ENCODE peak calls at places on chromosomes 5 and 9, in six cellular contexts. One of them, this sample, is unnamed.

GRCh38 chr5:10513501-10514442 is 50.1 kb upstream of the ANKRD33B start:
- DNase-seq in psoas muscle: no peak
- DNase-seq in nephron progenitor cell: no peak
- DNase-seq in WTC11: peak; percentile 54
- DNase-seq in mesothelial cell of epicardium: no peak
- DNase-seq in foreskin fibroblast: peak; percentile 61
- DNase-seq in this sample: no peak

GRCh38 chr5:57499262-57500050 is 16.8 kb upstream of the ACTBL2 start:
- DNase-seq in psoas muscle: no peak
- DNase-seq in nephron progenitor cell: peak; percentile 17
- DNase-seq in WTC11: peak; percentile 29
- DNase-seq in mesothelial cell of epicardium: no peak
- DNase-seq in foreskin fibroblast: peak; percentile 39
- DNase-seq in this sample: no peak

GRCh38 chr9:87075537-87075936 is 128.2 kb upstream of the GAS1 start:
- DNase-seq in psoas muscle: no peak
- DNase-seq in nephron progenitor cell: no peak
- DNase-seq in WTC11: peak; percentile 48
- DNase-seq in mesothelial cell of epicardium: no peak
- DNase-seq in foreskin fibroblast: no peak
- DNase-seq in this sample: no peak

GRCh38 chr9:76302947-76303550 is 91.2 kb downstream of the RFK start:
- DNase-seq in psoas muscle: no peak
- DNase-seq in nephron progenitor cell: no peak
- DNase-seq in WTC11: no peak
- DNase-seq in mesothelial cell of epicardium: no peak
- DNase-seq in foreskin fibroblast: peak; percentile 30
- DNase-seq in this sample: no peak

GRCh38 chr5:172666251-172666650 is 25.2 kb downstream of the NEURL1B start:
- DNase-seq in psoas muscle: no peak
- DNase-seq in nephron progenitor cell: no peak
- DNase-seq in WTC11: peak; percentile 55
- DNase-seq in mesothelial cell of epicardium: no peak
- DNase-seq in foreskin fibroblast: no peak
- DNase-seq in this sample: no peak

GRCh38 chr5:126972062-126972895 is 58.1 kb downstream of the MARCHF3 start:
- DNase-seq in psoas muscle: no peak
- DNase-seq in nephron progenitor cell: no peak
- DNase-seq in WTC11: no peak
- DNase-seq in mesothelial cell of epicardium: no peak
- DNase-seq in foreskin fibroblast: no peak
- DNase-seq in this sample: no peak

GRCh38 chr5:110386782-110387181 is 339.7 kb downstream of the TMEM232 start:
- DNase-seq in psoas muscle: no peak
- DNase-seq in nephron progenitor cell: no peak
- DNase-seq in WTC11: no peak
- DNase-seq in mesothelial cell of epicardium: no peak
- DNase-seq in foreskin fibroblast: peak; percentile 21
- DNase-seq in this sample: no peak

GRCh38 chr5:525164-525761 is 1.0 kb upstream of the SLC9A3 start:
- DNase-seq in psoas muscle: no peak
- DNase-seq in nephron progenitor cell: no peak
- DNase-seq in WTC11: no peak
- DNase-seq in mesothelial cell of epicardium: no peak
- DNase-seq in foreskin fibroblast: no peak
- DNase-seq in this sample: no peak

GRCh38 chr9:105044458-105044857 is 116.5 kb upstream of the ABCA1 start:
- DNase-seq in psoas muscle: no peak
- DNase-seq in nephron progenitor cell: no peak
- DNase-seq in WTC11: no peak
- DNase-seq in mesothelial cell of epicardium: no peak
- DNase-seq in foreskin fibroblast: no peak
- DNase-seq in this sample: no peak

GRCh38 chr9:127209948-127210621 is 54.5 kb upstream of the GARNL3 start:
- DNase-seq in psoas muscle: no peak
- DNase-seq in nephron progenitor cell: no peak
- DNase-seq in WTC11: no peak
- DNase-seq in mesothelial cell of epicardium: no peak
- DNase-seq in foreskin fibroblast: no peak
- DNase-seq in this sample: no peak

GRCh38 chr9:100052375-100052774 is 46.4 kb downstream of the ERP44 start:
- DNase-seq in psoas muscle: no peak
- DNase-seq in nephron progenitor cell: no peak
- DNase-seq in WTC11: no peak
- DNase-seq in mesothelial cell of epicardium: no peak
- DNase-seq in foreskin fibroblast: no peak
- DNase-seq in this sample: no peak

GRCh38 chr5:77963795-77964194 is 187.7 kb upstream of the TBCA start:
- DNase-seq in psoas muscle: no peak
- DNase-seq in nephron progenitor cell: no peak
- DNase-seq in WTC11: no peak
- DNase-seq in mesothelial cell of epicardium: no peak
- DNase-seq in foreskin fibroblast: no peak
- DNase-seq in this sample: no peak

GRCh38 chr5:130151239-130151638 is 247.0 kb downstream of the CHSY3 start:
- DNase-seq in psoas muscle: no peak
- DNase-seq in nephron progenitor cell: no peak
- DNase-seq in WTC11: no peak
- DNase-seq in mesothelial cell of epicardium: no peak
- DNase-seq in foreskin fibroblast: no peak
- DNase-seq in this sample: no peak

GRCh38 chr9:114893622-114894021 is 36.8 kb downstream of the TNFSF8 start:
- DNase-seq in psoas muscle: no peak
- DNase-seq in nephron progenitor cell: no peak
- DNase-seq in WTC11: no peak
- DNase-seq in mesothelial cell of epicardium: no peak
- DNase-seq in foreskin fibroblast: peak; percentile 54
- DNase-seq in this sample: no peak

GRCh38 chr5:139942243-139942642 is 100.9 kb downstream of the NRG2 start:
- DNase-seq in psoas muscle: no peak
- DNase-seq in nephron progenitor cell: no peak
- DNase-seq in WTC11: no peak
- DNase-seq in mesothelial cell of epicardium: no peak
- DNase-seq in foreskin fibroblast: no peak
- DNase-seq in this sample: no peak

GRCh38 chr5:151181818-151182217 is 24.2 kb upstream of the ANXA6 start:
- DNase-seq in psoas muscle: no peak
- DNase-seq in nephron progenitor cell: no peak
- DNase-seq in WTC11: no peak
- DNase-seq in mesothelial cell of epicardium: no peak
- DNase-seq in foreskin fibroblast: no peak
- DNase-seq in this sample: no peak

GRCh38 chr5:60586307-60586901 is 113.6 kb downstream of the DEPDC1B start:
- DNase-seq in psoas muscle: no peak
- DNase-seq in nephron progenitor cell: no peak
- DNase-seq in WTC11: no peak
- DNase-seq in mesothelial cell of epicardium: no peak
- DNase-seq in foreskin fibroblast: peak; percentile 6
- DNase-seq in this sample: no peak

GRCh38 chr5:5605170-5605764 is 182.8 kb downstream of the ICE1 start:
- DNase-seq in psoas muscle: peak; percentile 16
- DNase-seq in nephron progenitor cell: no peak
- DNase-seq in WTC11: no peak
- DNase-seq in mesothelial cell of epicardium: no peak
- DNase-seq in foreskin fibroblast: no peak
- DNase-seq in this sample: no peak

GRCh38 chr5:3000631-3001030 is 249.2 kb upstream of the IRX2 start:
- DNase-seq in psoas muscle: no peak
- DNase-seq in nephron progenitor cell: no peak
- DNase-seq in WTC11: no peak
- DNase-seq in mesothelial cell of epicardium: no peak
- DNase-seq in foreskin fibroblast: no peak
- DNase-seq in this sample: no peak

GRCh38 chr5:179343902-179344300 is 1.4 kb downstream of the ADAMTS2 start:
- DNase-seq in psoas muscle: peak; percentile 52
- DNase-seq in nephron progenitor cell: peak; percentile 91
- DNase-seq in WTC11: peak; percentile 90
- DNase-seq in mesothelial cell of epicardium: no peak
- DNase-seq in foreskin fibroblast: peak; percentile 67
- DNase-seq in this sample: peak; percentile 64

GRCh38 chr9:86529496-86530275 is 175.5 kb upstream of the TUT7 start:
- DNase-seq in psoas muscle: no peak
- DNase-seq in nephron progenitor cell: no peak
- DNase-seq in WTC11: no peak
- DNase-seq in mesothelial cell of epicardium: no peak
- DNase-seq in foreskin fibroblast: no peak
- DNase-seq in this sample: no peak

GRCh38 chr9:77563205-77563604 is 84.9 kb downstream of the GNA14 start:
- DNase-seq in psoas muscle: no peak
- DNase-seq in nephron progenitor cell: no peak
- DNase-seq in WTC11: no peak
- DNase-seq in mesothelial cell of epicardium: no peak
- DNase-seq in foreskin fibroblast: no peak
- DNase-seq in this sample: no peak

GRCh38 chr9:130339306-130339705 is 73.7 kb downstream of the HMCN2 start:
- DNase-seq in psoas muscle: no peak
- DNase-seq in nephron progenitor cell: no peak
- DNase-seq in WTC11: no peak
- DNase-seq in mesothelial cell of epicardium: no peak
- DNase-seq in foreskin fibroblast: no peak
- DNase-seq in this sample: no peak

GRCh38 chr5:1197876-1198666 is 3.3 kb upstream of the SLC6A19 start:
- DNase-seq in psoas muscle: no peak
- DNase-seq in nephron progenitor cell: no peak
- DNase-seq in WTC11: no peak
- DNase-seq in mesothelial cell of epicardium: no peak
- DNase-seq in foreskin fibroblast: no peak
- DNase-seq in this sample: no peak

GRCh38 chr9:81787747-81788632 is 98.6 kb upstream of the TLE1 start:
- DNase-seq in psoas muscle: peak; percentile 47
- DNase-seq in nephron progenitor cell: no peak
- DNase-seq in WTC11: no peak
- DNase-seq in mesothelial cell of epicardium: no peak
- DNase-seq in foreskin fibroblast: peak; percentile 76
- DNase-seq in this sample: no peak

GRCh38 chr5:164504141-164504772 is 998.8 kb downstream of the MAT2B start:
- DNase-seq in psoas muscle: no peak
- DNase-seq in nephron progenitor cell: peak; percentile 46
- DNase-seq in WTC11: peak; percentile 46
- DNase-seq in mesothelial cell of epicardium: no peak
- DNase-seq in foreskin fibroblast: peak; percentile 7
- DNase-seq in this sample: peak; percentile 24

GRCh38 chr5:60340965-60341471 is 358.9 kb downstream of the DEPDC1B start:
- DNase-seq in psoas muscle: no peak
- DNase-seq in nephron progenitor cell: no peak
- DNase-seq in WTC11: no peak
- DNase-seq in mesothelial cell of epicardium: no peak
- DNase-seq in foreskin fibroblast: no peak
- DNase-seq in this sample: no peak

GRCh38 chr5:23064710-23065109 is 211.6 kb upstream of the CDH12 start:
- DNase-seq in psoas muscle: no peak
- DNase-seq in nephron progenitor cell: no peak
- DNase-seq in WTC11: no peak
- DNase-seq in mesothelial cell of epicardium: no peak
- DNase-seq in foreskin fibroblast: no peak
- DNase-seq in this sample: no peak

GRCh38 chr5:96257904-96258303 is 175.1 kb downstream of the PCSK1 start:
- DNase-seq in psoas muscle: no peak
- DNase-seq in nephron progenitor cell: no peak
- DNase-seq in WTC11: no peak
- DNase-seq in mesothelial cell of epicardium: no peak
- DNase-seq in foreskin fibroblast: peak; percentile 61
- DNase-seq in this sample: no peak

DNA sequence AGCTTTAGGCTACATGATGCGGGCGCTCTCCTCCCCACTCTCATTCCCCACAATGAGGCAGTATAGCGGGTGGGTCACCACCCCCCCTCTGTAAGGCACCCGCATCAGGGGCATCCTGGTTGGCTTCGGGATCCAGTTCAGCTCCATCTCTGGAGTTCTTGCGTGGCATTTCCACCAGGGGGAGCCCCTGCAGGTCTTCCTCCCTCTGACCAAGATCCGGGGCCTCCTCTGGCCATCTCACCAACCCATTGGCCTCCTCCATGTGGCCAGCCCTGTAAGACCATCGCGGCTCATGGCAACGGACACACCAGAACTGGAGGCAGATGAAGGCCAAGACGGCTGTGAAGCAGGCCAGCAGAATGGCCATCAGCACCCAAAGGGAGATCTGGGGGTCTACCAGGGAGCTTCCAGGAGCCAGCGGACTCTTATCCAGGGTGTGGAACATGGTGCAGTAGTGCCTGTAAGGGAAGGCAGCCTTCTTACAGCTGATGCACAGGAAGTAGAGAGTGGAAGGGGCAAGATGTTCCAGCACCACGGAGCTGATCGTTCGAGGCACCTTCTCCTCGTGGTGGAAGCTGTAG is 77.0 kb downstream of the CYFIP2 start:
- DNase-seq in psoas muscle: peak; percentile 22
- DNase-seq in nephron progenitor cell: peak; percentile 39
- DNase-seq in WTC11: peak; percentile 66
- DNase-seq in mesothelial cell of epicardium: no peak
- DNase-seq in foreskin fibroblast: no peak
- DNase-seq in this sample: no peak
- TF ChIP-seq CTCF in psoas muscle: peak; percentile 27
- TF ChIP-seq CTCF in nephron progenitor cell: peak; percentile 35
- TF ChIP-seq CTCF in WTC11: peak; percentile 55
- TF ChIP-seq CTCF in mesothelial cell of epicardium: peak; percentile 29
- TF ChIP-seq CTCF in foreskin fibroblast: peak; percentile 49
- TF ChIP-seq CTCF in this sample: peak; percentile 55

GRCh38 chr5:167217097-167217743 is 1074.2 kb upstream of the WWC1 start:
- DNase-seq in psoas muscle: no peak
- DNase-seq in nephron progenitor cell: no peak
- DNase-seq in WTC11: no peak
- DNase-seq in mesothelial cell of epicardium: no peak
- DNase-seq in foreskin fibroblast: no peak
- DNase-seq in this sample: no peak
- TF ChIP-seq CTCF in psoas muscle: no peak
- TF ChIP-seq CTCF in nephron progenitor cell: no peak
- TF ChIP-seq CTCF in WTC11: no peak
- TF ChIP-seq CTCF in mesothelial cell of epicardium: no peak
- TF ChIP-seq CTCF in foreskin fibroblast: no peak
- TF ChIP-seq CTCF in this sample: peak; percentile 17

DNA sequence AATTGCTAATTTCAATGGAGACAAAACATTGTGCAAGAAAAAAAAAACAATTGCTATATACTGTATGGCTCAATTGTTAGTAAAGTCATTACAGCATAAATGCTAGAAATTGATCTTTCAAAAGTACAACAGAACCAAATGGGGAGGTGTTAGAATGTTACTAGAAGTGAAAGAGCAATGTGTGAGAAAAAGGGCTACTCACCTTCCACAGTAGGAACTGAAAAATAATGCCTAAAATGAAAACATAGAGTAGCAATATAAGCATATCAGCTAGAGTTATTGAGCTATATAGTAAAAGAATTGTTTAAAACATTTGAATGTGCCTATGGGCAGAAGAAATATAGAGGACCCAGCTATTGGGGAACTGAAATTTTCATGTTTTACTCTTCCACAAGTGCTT is 10.9 kb upstream of the RXFP3 start:
- DNase-seq in psoas muscle: no peak
- DNase-seq in nephron progenitor cell: no peak
- DNase-seq in WTC11: no peak
- DNase-seq in mesothelial cell of epicardium: no peak
- DNase-seq in foreskin fibroblast: no peak
- DNase-seq in this sample: no peak
- TF ChIP-seq CTCF in psoas muscle: no peak
- TF ChIP-seq CTCF in nephron progenitor cell: no peak
- TF ChIP-seq CTCF in WTC11: no peak
- TF ChIP-seq CTCF in mesothelial cell of epicardium: no peak
- TF ChIP-seq CTCF in foreskin fibroblast: no peak
- TF ChIP-seq CTCF in this sample: no peak

GRCh38 chr9:68705636-68706578 is 867 bp downstream of the PIP5K1B start:
- DNase-seq in psoas muscle: peak; percentile 32
- DNase-seq in nephron progenitor cell: no peak
- DNase-seq in WTC11: peak; percentile 20
- DNase-seq in mesothelial cell of epicardium: no peak
- DNase-seq in foreskin fibroblast: no peak
- DNase-seq in this sample: peak; percentile 17
- TF ChIP-seq CTCF in psoas muscle: no peak
- TF ChIP-seq CTCF in nephron progenitor cell: no peak
- TF ChIP-seq CTCF in WTC11: no peak
- TF ChIP-seq CTCF in mesothelial cell of epicardium: no peak
- TF ChIP-seq CTCF in foreskin fibroblast: no peak
- TF ChIP-seq CTCF in this sample: no peak

This sample was measured in progenitor cell of endocrine pancreas.